ENCODE peak calls at places on chromosomes 6 and 20, in seven cellular contexts. One of them, this sample, is unnamed.

GRCh38 chr6:17865798-17866725 is 121.4 kb downstream of the KIF13A start:
- DNase-seq in head of caudate nucleus: peak; percentile 70
- DNase-seq in SW 1271: peak; percentile 98
- DNase-seq in D341Med: no peak
- DNase-seq in posterior cingulate gyrus: peak; percentile 45
- DNase-seq in GM12892: no peak
- DNase-seq in endothelial cell: no peak
- DNase-seq in this sample: no peak

GRCh38 chr6:7073810-7074525 is 33.8 kb upstream of the RREB1 start:
- DNase-seq in head of caudate nucleus: peak; percentile 21
- DNase-seq in SW 1271: no peak
- DNase-seq in D341Med: no peak
- DNase-seq in posterior cingulate gyrus: no peak
- DNase-seq in GM12892: peak; percentile 79
- DNase-seq in endothelial cell: no peak
- DNase-seq in this sample: no peak

GRCh38 chr6:29926795-29927427 is 15.4 kb upstream of the HLA-A start:
- DNase-seq in head of caudate nucleus: peak; percentile 29
- DNase-seq in SW 1271: peak; percentile 78
- DNase-seq in D341Med: peak; percentile 49
- DNase-seq in posterior cingulate gyrus: peak; percentile 17
- DNase-seq in GM12892: peak; percentile 77
- DNase-seq in endothelial cell: peak; percentile 62
- DNase-seq in this sample: peak; percentile 35

GRCh38 chr6:142846459-142846831 is 98.5 kb downstream of the HIVEP2 start:
- DNase-seq in head of caudate nucleus: no peak
- DNase-seq in SW 1271: peak; percentile 49
- DNase-seq in D341Med: no peak
- DNase-seq in posterior cingulate gyrus: no peak
- DNase-seq in GM12892: no peak
- DNase-seq in endothelial cell: no peak
- DNase-seq in this sample: no peak

GRCh38 chr20:13458860-13459451 is 179.8 kb downstream of the TASP1 start:
- DNase-seq in head of caudate nucleus: no peak
- DNase-seq in SW 1271: peak; percentile 55
- DNase-seq in D341Med: peak; percentile 68
- DNase-seq in posterior cingulate gyrus: no peak
- DNase-seq in GM12892: peak; percentile 13
- DNase-seq in endothelial cell: peak; percentile 22
- DNase-seq in this sample: no peak

GRCh38 chr6:151388997-151389639 is 2.2 kb downstream of the ZBTB2 start:
- DNase-seq in head of caudate nucleus: no peak
- DNase-seq in SW 1271: no peak
- DNase-seq in D341Med: no peak
- DNase-seq in posterior cingulate gyrus: no peak
- DNase-seq in GM12892: no peak
- DNase-seq in endothelial cell: peak; percentile 15
- DNase-seq in this sample: no peak

GRCh38 chr6:133542056-133542821 is 301.1 kb downstream of the EYA4 start:
- DNase-seq in head of caudate nucleus: no peak
- DNase-seq in SW 1271: peak; percentile 21
- DNase-seq in D341Med: no peak
- DNase-seq in posterior cingulate gyrus: no peak
- DNase-seq in GM12892: no peak
- DNase-seq in endothelial cell: no peak
- DNase-seq in this sample: no peak

GRCh38 chr6:151300267-151300930 is 60.6 kb downstream of the AKAP12 start:
- DNase-seq in head of caudate nucleus: no peak
- DNase-seq in SW 1271: no peak
- DNase-seq in D341Med: no peak
- DNase-seq in posterior cingulate gyrus: no peak
- DNase-seq in GM12892: no peak
- DNase-seq in endothelial cell: no peak
- DNase-seq in this sample: no peak

GRCh38 chr6:157981132-157981394 is 600 bp upstream of the SYNJ2 start:
- DNase-seq in head of caudate nucleus: no peak
- DNase-seq in SW 1271: no peak
- DNase-seq in D341Med: no peak
- DNase-seq in posterior cingulate gyrus: no peak
- DNase-seq in GM12892: no peak
- DNase-seq in endothelial cell: no peak
- DNase-seq in this sample: no peak

GRCh38 chr6:151330130-151330715 is 61.1 kb downstream of the ZBTB2 start:
- DNase-seq in head of caudate nucleus: no peak
- DNase-seq in SW 1271: no peak
- DNase-seq in D341Med: no peak
- DNase-seq in posterior cingulate gyrus: no peak
- DNase-seq in GM12892: no peak
- DNase-seq in endothelial cell: no peak
- DNase-seq in this sample: no peak

GRCh38 chr6:36697481-36697903 is at the start of gene RAB44:
- DNase-seq in head of caudate nucleus: no peak
- DNase-seq in SW 1271: no peak
- DNase-seq in D341Med: no peak
- DNase-seq in posterior cingulate gyrus: no peak
- DNase-seq in GM12892: no peak
- DNase-seq in endothelial cell: no peak
- DNase-seq in this sample: no peak

GRCh38 chr20:11403711-11404110 is 514.0 kb upstream of the BTBD3 start:
- DNase-seq in head of caudate nucleus: no peak
- DNase-seq in SW 1271: no peak
- DNase-seq in D341Med: no peak
- DNase-seq in posterior cingulate gyrus: no peak
- DNase-seq in GM12892: no peak
- DNase-seq in endothelial cell: no peak
- DNase-seq in this sample: no peak

GRCh38 chr6:3382399-3383279 is 74.2 kb downstream of the SLC22A23 start:
- DNase-seq in head of caudate nucleus: no peak
- DNase-seq in SW 1271: no peak
- DNase-seq in D341Med: no peak
- DNase-seq in posterior cingulate gyrus: no peak
- DNase-seq in GM12892: no peak
- DNase-seq in endothelial cell: no peak
- DNase-seq in this sample: no peak

GRCh38 chr6:146788115-146788514 is 189.3 kb downstream of the ADGB start:
- DNase-seq in head of caudate nucleus: no peak
- DNase-seq in SW 1271: no peak
- DNase-seq in D341Med: no peak
- DNase-seq in posterior cingulate gyrus: no peak
- DNase-seq in GM12892: no peak
- DNase-seq in endothelial cell: no peak
- DNase-seq in this sample: no peak

GRCh38 chr6:134074151-134074712 is 21.8 kb upstream of the SLC2A12 start:
- DNase-seq in head of caudate nucleus: peak; percentile 84
- DNase-seq in SW 1271: no peak
- DNase-seq in D341Med: no peak
- DNase-seq in posterior cingulate gyrus: peak; percentile 63
- DNase-seq in GM12892: no peak
- DNase-seq in endothelial cell: peak; percentile 56
- DNase-seq in this sample: peak; percentile 86

GRCh38 chr20:48164566-48165400 is 379.5 kb upstream of the SULF2 start:
- DNase-seq in head of caudate nucleus: no peak
- DNase-seq in SW 1271: no peak
- DNase-seq in D341Med: no peak
- DNase-seq in posterior cingulate gyrus: no peak
- DNase-seq in GM12892: no peak
- DNase-seq in endothelial cell: no peak
- DNase-seq in this sample: no peak

GRCh38 chr6:62446647-62447316 is 160.8 kb upstream of the KHDRBS2 start:
- DNase-seq in head of caudate nucleus: no peak
- DNase-seq in SW 1271: no peak
- DNase-seq in D341Med: no peak
- DNase-seq in posterior cingulate gyrus: no peak
- DNase-seq in GM12892: no peak
- DNase-seq in endothelial cell: no peak
- DNase-seq in this sample: no peak

GRCh38 chr20:46583411-46584214 is 33.2 kb upstream of the OCSTAMP start:
- DNase-seq in head of caudate nucleus: peak; percentile 52
- DNase-seq in SW 1271: no peak
- DNase-seq in D341Med: no peak
- DNase-seq in posterior cingulate gyrus: no peak
- DNase-seq in GM12892: no peak
- DNase-seq in endothelial cell: no peak
- DNase-seq in this sample: no peak